ENCODE peak calls at places on chromosomes 6 and 20, in ten cellular contexts. One of them, this sample, is unnamed.

GRCh38 chr6:42451595-42452170 is at the start of gene TRERF1:
- DNase-seq in IMR-90: peak; percentile 81
- DNase-seq in sigmoid colon: peak; percentile 85
- DNase-seq in mammary epithelial cell: peak; percentile 63
- DNase-seq in breast epithelium: no peak
- DNase-seq in Caco-2: peak; percentile 38
- DNase-seq in H1: no peak
- DNase-seq in GM10248: peak; percentile 80
- DNase-seq in RWPE1: peak; percentile 89
- DNase-seq in heart right ventricle: peak; percentile 53
- DNase-seq in this sample: peak; percentile 66

GRCh38 chr6:122494665-122495272 is 23.2 kb upstream of the SERINC1 start:
- DNase-seq in mammary epithelial cell: no peak
- DNase-seq in H1: no peak
- DNase-seq in heart right ventricle: no peak
- DNase-seq in sigmoid colon: no peak
- DNase-seq in GM10248: no peak
- DNase-seq in IMR-90: no peak
- DNase-seq in RWPE1: no peak
- DNase-seq in breast epithelium: peak; percentile 64
- DNase-seq in Caco-2: no peak
- DNase-seq in this sample: no peak

GRCh38 chr6:16669227-16669626 is 92.0 kb downstream of the ATXN1 start:
- DNase-seq in IMR-90: peak; percentile 65
- DNase-seq in sigmoid colon: no peak
- DNase-seq in mammary epithelial cell: peak; percentile 82
- DNase-seq in heart right ventricle: no peak
- DNase-seq in Caco-2: no peak
- DNase-seq in RWPE1: peak; percentile 36
- DNase-seq in GM10248: no peak
- DNase-seq in H1: no peak
- DNase-seq in breast epithelium: no peak
- DNase-seq in this sample: peak; percentile 56

GRCh38 chr20:15834857-15835256 is 738.4 kb downstream of the KIF16B start:
- DNase-seq in breast epithelium: no peak
- DNase-seq in IMR-90: no peak
- DNase-seq in mammary epithelial cell: peak; percentile 14
- DNase-seq in sigmoid colon: no peak
- DNase-seq in GM10248: no peak
- DNase-seq in H1: no peak
- DNase-seq in heart right ventricle: no peak
- DNase-seq in RWPE1: no peak
- DNase-seq in Caco-2: no peak
- DNase-seq in this sample: peak; percentile 3

GRCh38 chr6:110105296-110105695 is 74.2 kb downstream of the WASF1 start:
- DNase-seq in mammary epithelial cell: no peak
- DNase-seq in GM10248: no peak
- DNase-seq in RWPE1: no peak
- DNase-seq in Caco-2: no peak
- DNase-seq in heart right ventricle: no peak
- DNase-seq in sigmoid colon: no peak
- DNase-seq in H1: no peak
- DNase-seq in breast epithelium: no peak
- DNase-seq in IMR-90: no peak
- DNase-seq in this sample: no peak

GRCh38 chr6:85403331-85404015 is 46.4 kb upstream of the NT5E start:
- DNase-seq in heart right ventricle: no peak
- DNase-seq in RWPE1: peak; percentile 87
- DNase-seq in GM10248: no peak
- DNase-seq in H1: no peak
- DNase-seq in breast epithelium: no peak
- DNase-seq in mammary epithelial cell: peak; percentile 81
- DNase-seq in sigmoid colon: no peak
- DNase-seq in Caco-2: no peak
- DNase-seq in IMR-90: peak; percentile 92
- DNase-seq in this sample: peak; percentile 71

GRCh38 chr6:75748743-75749538 is at the start of gene MYO6:
- DNase-seq in H1: peak; percentile 36
- DNase-seq in IMR-90: peak; percentile 47
- DNase-seq in RWPE1: peak; percentile 51
- DNase-seq in GM10248: peak; percentile 83
- DNase-seq in Caco-2: peak; percentile 82
- DNase-seq in sigmoid colon: peak; percentile 80
- DNase-seq in breast epithelium: peak; percentile 77
- DNase-seq in heart right ventricle: peak; percentile 82
- DNase-seq in mammary epithelial cell: peak; percentile 68
- DNase-seq in this sample: peak; percentile 35

GRCh38 chr6:137237413-137238170 is 18.4 kb upstream of the IFNGR1 start:
- DNase-seq in GM10248: no peak
- DNase-seq in RWPE1: peak; percentile 82
- DNase-seq in sigmoid colon: no peak
- DNase-seq in mammary epithelial cell: peak; percentile 90
- DNase-seq in H1: no peak
- DNase-seq in Caco-2: peak; percentile 85
- DNase-seq in heart right ventricle: no peak
- DNase-seq in breast epithelium: no peak
- DNase-seq in IMR-90: peak; percentile 88
- DNase-seq in this sample: peak; percentile 83

GRCh38 chr6:10146723-10147451 is 268.0 kb downstream of the TFAP2A start:
- DNase-seq in heart right ventricle: no peak
- DNase-seq in GM10248: peak; percentile 48
- DNase-seq in mammary epithelial cell: peak; percentile 46
- DNase-seq in H1: no peak
- DNase-seq in RWPE1: peak; percentile 69
- DNase-seq in breast epithelium: no peak
- DNase-seq in Caco-2: no peak
- DNase-seq in IMR-90: peak; percentile 8
- DNase-seq in sigmoid colon: no peak
- DNase-seq in this sample: peak; percentile 45

GRCh38 chr6:166614589-166614988 is 12.5 kb downstream of the RPS6KA2 start:
- DNase-seq in IMR-90: no peak
- DNase-seq in heart right ventricle: no peak
- DNase-seq in sigmoid colon: no peak
- DNase-seq in H1: no peak
- DNase-seq in GM10248: no peak
- DNase-seq in mammary epithelial cell: no peak
- DNase-seq in Caco-2: no peak
- DNase-seq in breast epithelium: no peak
- DNase-seq in RWPE1: no peak
- DNase-seq in this sample: no peak

GRCh38 chr20:57930328-57930727 is 220.5 kb upstream of the PMEPA1 start:
- DNase-seq in breast epithelium: peak; percentile 43
- DNase-seq in RWPE1: no peak
- DNase-seq in GM10248: no peak
- DNase-seq in IMR-90: no peak
- DNase-seq in mammary epithelial cell: no peak
- DNase-seq in sigmoid colon: no peak
- DNase-seq in Caco-2: no peak
- DNase-seq in heart right ventricle: no peak
- DNase-seq in H1: no peak
- DNase-seq in this sample: no peak

GRCh38 chr6:137928286-137928685 is 61.2 kb downstream of the TNFAIP3 start:
- DNase-seq in H1: no peak
- DNase-seq in heart right ventricle: peak; percentile 10
- DNase-seq in GM10248: no peak
- DNase-seq in Caco-2: no peak
- DNase-seq in mammary epithelial cell: no peak
- DNase-seq in sigmoid colon: no peak
- DNase-seq in breast epithelium: no peak
- DNase-seq in IMR-90: no peak
- DNase-seq in RWPE1: no peak
- DNase-seq in this sample: no peak

GRCh38 chr20:36833275-36834020 is 42.5 kb upstream of the TLDC2 start:
- DNase-seq in mammary epithelial cell: no peak
- DNase-seq in GM10248: no peak
- DNase-seq in Caco-2: no peak
- DNase-seq in IMR-90: peak; percentile 95
- DNase-seq in H1: no peak
- DNase-seq in sigmoid colon: peak; percentile 87
- DNase-seq in RWPE1: no peak
- DNase-seq in breast epithelium: no peak
- DNase-seq in heart right ventricle: peak; percentile 42
- DNase-seq in this sample: no peak

GRCh38 chr20:36835025-36835424 is 40.9 kb upstream of the TLDC2 start:
- DNase-seq in mammary epithelial cell: no peak
- DNase-seq in Caco-2: no peak
- DNase-seq in RWPE1: no peak
- DNase-seq in breast epithelium: no peak
- DNase-seq in sigmoid colon: peak; percentile 72
- DNase-seq in heart right ventricle: no peak
- DNase-seq in H1: no peak
- DNase-seq in GM10248: no peak
- DNase-seq in IMR-90: no peak
- DNase-seq in this sample: no peak

GRCh38 chr20:36839150-36839549 is 36.8 kb upstream of the TLDC2 start:
- DNase-seq in IMR-90: no peak
- DNase-seq in heart right ventricle: no peak
- DNase-seq in Caco-2: no peak
- DNase-seq in GM10248: no peak
- DNase-seq in RWPE1: no peak
- DNase-seq in mammary epithelial cell: no peak
- DNase-seq in sigmoid colon: peak; percentile 60
- DNase-seq in breast epithelium: no peak
- DNase-seq in H1: no peak
- DNase-seq in this sample: no peak

GRCh38 chr20:36835453-36836198 is 40.3 kb upstream of the TLDC2 start:
- DNase-seq in mammary epithelial cell: peak; percentile 93
- DNase-seq in IMR-90: peak; percentile 96
- DNase-seq in Caco-2: peak; percentile 90
- DNase-seq in breast epithelium: peak; percentile 91
- DNase-seq in RWPE1: peak; percentile 100
- DNase-seq in GM10248: peak; percentile 97
- DNase-seq in sigmoid colon: peak; percentile 98
- DNase-seq in heart right ventricle: peak; percentile 93
- DNase-seq in H1: peak; percentile 76
- DNase-seq in this sample: peak; percentile 92

DNA sequence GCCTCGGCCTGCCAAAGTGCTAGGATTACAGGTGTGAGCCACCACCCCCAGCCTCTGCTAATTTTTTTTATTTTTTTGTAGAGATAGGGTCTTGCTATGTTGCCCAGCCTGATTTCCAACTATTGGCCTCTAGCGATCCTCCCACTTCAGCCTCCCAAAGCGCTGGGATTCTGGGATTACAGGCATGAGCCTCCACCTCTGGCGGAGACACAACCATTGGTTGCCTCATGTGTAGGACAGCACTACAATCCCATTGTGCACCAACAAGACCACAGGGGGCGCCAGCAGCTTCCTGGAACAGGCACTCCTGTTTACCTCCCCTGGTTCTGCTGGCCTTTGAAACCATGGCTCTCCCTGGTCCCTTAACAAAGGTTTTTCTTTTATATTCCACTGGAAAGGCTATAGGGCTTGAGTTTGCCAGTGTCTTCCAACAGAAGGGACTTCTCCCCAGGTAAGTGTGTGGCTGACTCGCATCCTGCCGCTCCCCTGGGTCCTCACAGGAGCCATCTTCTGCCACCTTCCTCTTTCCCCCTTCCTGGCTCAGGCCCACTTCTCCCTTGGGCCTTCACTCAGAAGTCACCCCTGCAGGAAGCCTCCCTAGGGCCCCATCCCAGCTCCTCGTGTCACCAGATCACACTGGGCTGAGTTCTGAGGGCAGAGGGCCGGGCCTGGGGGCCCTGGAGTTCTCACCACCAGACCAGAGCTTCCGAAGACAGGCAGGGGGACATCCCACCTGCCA is 39.2 kb upstream of the TLDC2 start:
- DNase-seq in breast epithelium: no peak
- DNase-seq in RWPE1: no peak
- DNase-seq in Caco-2: peak; percentile 90
- DNase-seq in heart right ventricle: peak; percentile 57
- DNase-seq in IMR-90: peak; percentile 57
- DNase-seq in GM10248: peak; percentile 74
- DNase-seq in H1: peak; percentile 65
- DNase-seq in sigmoid colon: peak; percentile 67
- DNase-seq in mammary epithelial cell: no peak
- DNase-seq in this sample: peak; percentile 67
- TF ChIP-seq CTCF in breast epithelium: no peak
- TF ChIP-seq CTCF in RWPE1: no peak
- TF ChIP-seq CTCF in Caco-2: peak; percentile 60
- TF ChIP-seq CTCF in heart right ventricle: peak; percentile 28
- TF ChIP-seq CTCF in IMR-90: peak; percentile 51
- TF ChIP-seq CTCF in GM10248: peak; percentile 73
- TF ChIP-seq CTCF in H1: peak; percentile 79
- TF ChIP-seq CTCF in sigmoid colon: no peak
- TF ChIP-seq CTCF in mammary epithelial cell: peak; percentile 61
- TF ChIP-seq CTCF in this sample: peak; percentile 74

GRCh38 chr6:157547112-157547511 is 166.1 kb downstream of the ZDHHC14 start:
- DNase-seq in H1: no peak
- DNase-seq in breast epithelium: no peak
- DNase-seq in sigmoid colon: no peak
- DNase-seq in RWPE1: no peak
- DNase-seq in IMR-90: no peak
- DNase-seq in heart right ventricle: no peak
- DNase-seq in Caco-2: no peak
- DNase-seq in mammary epithelial cell: no peak
- DNase-seq in GM10248: no peak
- DNase-seq in this sample: no peak
- TF ChIP-seq CTCF in H1: no peak
- TF ChIP-seq CTCF in breast epithelium: no peak
- TF ChIP-seq CTCF in sigmoid colon: no peak
- TF ChIP-seq CTCF in RWPE1: no peak
- TF ChIP-seq CTCF in IMR-90: no peak
- TF ChIP-seq CTCF in heart right ventricle: no peak
- TF ChIP-seq CTCF in Caco-2: no peak
- TF ChIP-seq CTCF in mammary epithelial cell: no peak
- TF ChIP-seq CTCF in GM10248: no peak
- TF ChIP-seq CTCF in this sample: no peak

DNA sequence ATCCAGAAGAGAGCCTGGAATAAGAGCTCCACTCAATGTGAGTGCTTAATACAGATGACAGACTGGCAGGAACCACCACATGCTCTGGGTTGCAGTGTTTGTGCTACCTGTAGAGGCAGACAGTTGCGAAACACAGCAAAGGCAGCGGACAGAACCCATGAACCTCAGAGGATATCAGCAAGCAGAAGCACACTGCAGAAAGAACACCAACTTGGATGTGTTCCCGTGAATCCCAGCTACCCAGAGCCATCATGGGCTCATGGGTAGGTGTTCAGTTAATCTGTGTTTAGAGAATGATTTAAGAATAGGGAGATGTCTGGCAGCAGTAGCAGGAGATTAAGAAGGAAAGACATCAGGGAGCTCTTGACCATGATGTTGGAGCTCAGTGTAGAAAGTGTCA is 133.3 kb upstream of the FOXQ1 start:
- DNase-seq in IMR-90: no peak
- DNase-seq in H1: no peak
- DNase-seq in GM10248: no peak
- DNase-seq in breast epithelium: no peak
- DNase-seq in Caco-2: no peak
- DNase-seq in RWPE1: no peak
- DNase-seq in heart right ventricle: no peak
- DNase-seq in mammary epithelial cell: no peak
- DNase-seq in sigmoid colon: no peak
- DNase-seq in this sample: no peak
- TF ChIP-seq CTCF in IMR-90: no peak
- TF ChIP-seq CTCF in H1: no peak
- TF ChIP-seq CTCF in GM10248: no peak
- TF ChIP-seq CTCF in breast epithelium: no peak
- TF ChIP-seq CTCF in Caco-2: no peak
- TF ChIP-seq CTCF in RWPE1: no peak
- TF ChIP-seq CTCF in heart right ventricle: no peak
- TF ChIP-seq CTCF in mammary epithelial cell: no peak
- TF ChIP-seq CTCF in sigmoid colon: no peak
- TF ChIP-seq CTCF in this sample: no peak

GRCh38 chr20:62477669-62478450 is 2.1 kb upstream of the GATA5 start:
- DNase-seq in Caco-2: peak; percentile 81
- DNase-seq in GM10248: no peak
- DNase-seq in IMR-90: no peak
- DNase-seq in breast epithelium: no peak
- DNase-seq in RWPE1: no peak
- DNase-seq in heart right ventricle: no peak
- DNase-seq in H1: no peak
- DNase-seq in mammary epithelial cell: no peak
- DNase-seq in sigmoid colon: no peak
- DNase-seq in this sample: no peak
- TF ChIP-seq CTCF in Caco-2: peak; percentile 96
- TF ChIP-seq CTCF in GM10248: no peak
- TF ChIP-seq CTCF in IMR-90: no peak
- TF ChIP-seq CTCF in breast epithelium: no peak
- TF ChIP-seq CTCF in RWPE1: peak; percentile 24
- TF ChIP-seq CTCF in heart right ventricle: peak; percentile 17
- TF ChIP-seq CTCF in H1: no peak
- TF ChIP-seq CTCF in mammary epithelial cell: peak; percentile 14
- TF ChIP-seq CTCF in sigmoid colon: no peak
- TF ChIP-seq CTCF in this sample: no peak

This sample was measured in brain microvascular endothelial cell.